ENCODE peak calls at places on chromosomes 16 and 17, in seven cellular contexts. One of them, this sample, is unnamed.

GRCh38 chr16:21717608-21718007 is 53.8 kb downstream of the OTOA start:
- ATAC-seq in RWPE2: no peak
- ATAC-seq in activated CD4-positive, alpha-beta T cell treated with anti-CD3 and anti-CD28 coated beads for 36 hours: no peak
- ATAC-seq in activated naive CD8-positive, alpha-beta T cell treated with anti-CD3 and anti-CD28 coated beads, Interleukin-2, amount 50 U/mL, for 24 hours: no peak
- ATAC-seq in heart right ventricle: no peak
- ATAC-seq in Right ventricle myocardium inferior: no peak
- ATAC-seq in gastrocnemius medialis: no peak
- ATAC-seq in this sample: no peak

GRCh38 chr16:31194898-31195297 is 7.7 kb downstream of the PYCARD start:
- ATAC-seq in heart right ventricle: no peak
- ATAC-seq in activated naive CD8-positive, alpha-beta T cell treated with anti-CD3 and anti-CD28 coated beads, Interleukin-2, amount 50 U/mL, for 24 hours: no peak
- ATAC-seq in RWPE2: no peak
- ATAC-seq in activated CD4-positive, alpha-beta T cell treated with anti-CD3 and anti-CD28 coated beads for 36 hours: peak; percentile 24
- ATAC-seq in gastrocnemius medialis: no peak
- ATAC-seq in Right ventricle myocardium inferior: no peak
- ATAC-seq in this sample: peak; percentile 92

GRCh38 chr17:69375229-69375628 is 39.3 kb upstream of the MAP2K6 start:
- ATAC-seq in activated naive CD8-positive, alpha-beta T cell treated with anti-CD3 and anti-CD28 coated beads, Interleukin-2, amount 50 U/mL, for 24 hours: no peak
- ATAC-seq in RWPE2: no peak
- ATAC-seq in Right ventricle myocardium inferior: no peak
- ATAC-seq in gastrocnemius medialis: no peak
- ATAC-seq in activated CD4-positive, alpha-beta T cell treated with anti-CD3 and anti-CD28 coated beads for 36 hours: no peak
- ATAC-seq in heart right ventricle: no peak
- ATAC-seq in this sample: no peak

GRCh38 chr17:79803997-79804855 is 7.3 kb upstream of the CBX8 start:
- ATAC-seq in Right ventricle myocardium inferior: no peak
- ATAC-seq in RWPE2: no peak
- ATAC-seq in heart right ventricle: no peak
- ATAC-seq in gastrocnemius medialis: no peak
- ATAC-seq in activated naive CD8-positive, alpha-beta T cell treated with anti-CD3 and anti-CD28 coated beads, Interleukin-2, amount 50 U/mL, for 24 hours: peak; percentile 88
- ATAC-seq in activated CD4-positive, alpha-beta T cell treated with anti-CD3 and anti-CD28 coated beads for 36 hours: peak; percentile 82
- ATAC-seq in this sample: peak; percentile 94

GRCh38 chr17:83129676-83130075 is 50.3 kb downstream of the METRNL start:
- ATAC-seq in Right ventricle myocardium inferior: no peak
- ATAC-seq in RWPE2: no peak
- ATAC-seq in heart right ventricle: no peak
- ATAC-seq in gastrocnemius medialis: no peak
- ATAC-seq in activated CD4-positive, alpha-beta T cell treated with anti-CD3 and anti-CD28 coated beads for 36 hours: no peak
- ATAC-seq in activated naive CD8-positive, alpha-beta T cell treated with anti-CD3 and anti-CD28 coated beads, Interleukin-2, amount 50 U/mL, for 24 hours: no peak
- ATAC-seq in this sample: no peak

GRCh38 chr16:77555781-77556180 is 120.9 kb upstream of the ADAMTS18 start:
- ATAC-seq in activated CD4-positive, alpha-beta T cell treated with anti-CD3 and anti-CD28 coated beads for 36 hours: no peak
- ATAC-seq in RWPE2: no peak
- ATAC-seq in activated naive CD8-positive, alpha-beta T cell treated with anti-CD3 and anti-CD28 coated beads, Interleukin-2, amount 50 U/mL, for 24 hours: no peak
- ATAC-seq in Right ventricle myocardium inferior: no peak
- ATAC-seq in gastrocnemius medialis: no peak
- ATAC-seq in heart right ventricle: no peak
- ATAC-seq in this sample: no peak

GRCh38 chr17:45263477-45263860 is 1.6 kb upstream of the SPATA32 start:
- ATAC-seq in gastrocnemius medialis: peak; percentile 40
- ATAC-seq in heart right ventricle: peak; percentile 0
- ATAC-seq in activated CD4-positive, alpha-beta T cell treated with anti-CD3 and anti-CD28 coated beads for 36 hours: no peak
- ATAC-seq in activated naive CD8-positive, alpha-beta T cell treated with anti-CD3 and anti-CD28 coated beads, Interleukin-2, amount 50 U/mL, for 24 hours: no peak
- ATAC-seq in RWPE2: no peak
- ATAC-seq in Right ventricle myocardium inferior: peak; percentile 11
- ATAC-seq in this sample: no peak

GRCh38 chr16:27169511-27170071 is 33.7 kb upstream of the KDM8 start:
- ATAC-seq in gastrocnemius medialis: no peak
- ATAC-seq in activated CD4-positive, alpha-beta T cell treated with anti-CD3 and anti-CD28 coated beads for 36 hours: peak; percentile 92
- ATAC-seq in Right ventricle myocardium inferior: no peak
- ATAC-seq in RWPE2: peak; percentile 85
- ATAC-seq in activated naive CD8-positive, alpha-beta T cell treated with anti-CD3 and anti-CD28 coated beads, Interleukin-2, amount 50 U/mL, for 24 hours: peak; percentile 94
- ATAC-seq in heart right ventricle: peak; percentile 55
- ATAC-seq in this sample: peak; percentile 93

GRCh38 chr17:59372138-59372751 is 40.8 kb downstream of the YPEL2 start:
- ATAC-seq in RWPE2: no peak
- ATAC-seq in gastrocnemius medialis: peak; percentile 64
- ATAC-seq in activated naive CD8-positive, alpha-beta T cell treated with anti-CD3 and anti-CD28 coated beads, Interleukin-2, amount 50 U/mL, for 24 hours: peak; percentile 75
- ATAC-seq in activated CD4-positive, alpha-beta T cell treated with anti-CD3 and anti-CD28 coated beads for 36 hours: peak; percentile 54
- ATAC-seq in Right ventricle myocardium inferior: peak; percentile 64
- ATAC-seq in heart right ventricle: peak; percentile 75
- ATAC-seq in this sample: peak; percentile 63

GRCh38 chr17:73390851-73391250 is 79.0 kb upstream of the CDC42EP4 start:
- ATAC-seq in gastrocnemius medialis: no peak
- ATAC-seq in heart right ventricle: no peak
- ATAC-seq in activated naive CD8-positive, alpha-beta T cell treated with anti-CD3 and anti-CD28 coated beads, Interleukin-2, amount 50 U/mL, for 24 hours: no peak
- ATAC-seq in Right ventricle myocardium inferior: no peak
- ATAC-seq in RWPE2: no peak
- ATAC-seq in activated CD4-positive, alpha-beta T cell treated with anti-CD3 and anti-CD28 coated beads for 36 hours: no peak
- ATAC-seq in this sample: no peak

GRCh38 chr16:89004209-89004831 is 27.3 kb upstream of the CBFA2T3 start:
- ATAC-seq in Right ventricle myocardium inferior: peak; percentile 83
- ATAC-seq in activated CD4-positive, alpha-beta T cell treated with anti-CD3 and anti-CD28 coated beads for 36 hours: no peak
- ATAC-seq in heart right ventricle: peak; percentile 88
- ATAC-seq in gastrocnemius medialis: no peak
- ATAC-seq in RWPE2: no peak
- ATAC-seq in activated naive CD8-positive, alpha-beta T cell treated with anti-CD3 and anti-CD28 coated beads, Interleukin-2, amount 50 U/mL, for 24 hours: peak; percentile 29
- ATAC-seq in this sample: no peak

GRCh38 chr16:83996481-83997252 is 28.6 kb downstream of the NECAB2 start:
- ATAC-seq in gastrocnemius medialis: no peak
- ATAC-seq in activated CD4-positive, alpha-beta T cell treated with anti-CD3 and anti-CD28 coated beads for 36 hours: no peak
- ATAC-seq in Right ventricle myocardium inferior: no peak
- ATAC-seq in RWPE2: no peak
- ATAC-seq in heart right ventricle: no peak
- ATAC-seq in activated naive CD8-positive, alpha-beta T cell treated with anti-CD3 and anti-CD28 coated beads, Interleukin-2, amount 50 U/mL, for 24 hours: no peak
- ATAC-seq in this sample: no peak

GRCh38 chr17:49076575-49077384 is 55.8 kb upstream of the B4GALNT2 start:
- ATAC-seq in gastrocnemius medialis: no peak
- ATAC-seq in RWPE2: peak; percentile 38
- ATAC-seq in heart right ventricle: no peak
- ATAC-seq in activated CD4-positive, alpha-beta T cell treated with anti-CD3 and anti-CD28 coated beads for 36 hours: no peak
- ATAC-seq in Right ventricle myocardium inferior: no peak
- ATAC-seq in activated naive CD8-positive, alpha-beta T cell treated with anti-CD3 and anti-CD28 coated beads, Interleukin-2, amount 50 U/mL, for 24 hours: no peak
- ATAC-seq in this sample: no peak

GRCh38 chr17:61179316-61179715 is 220.3 kb upstream of the TBX2 start:
- ATAC-seq in RWPE2: no peak
- ATAC-seq in Right ventricle myocardium inferior: no peak
- ATAC-seq in heart right ventricle: no peak
- ATAC-seq in activated CD4-positive, alpha-beta T cell treated with anti-CD3 and anti-CD28 coated beads for 36 hours: no peak
- ATAC-seq in activated naive CD8-positive, alpha-beta T cell treated with anti-CD3 and anti-CD28 coated beads, Interleukin-2, amount 50 U/mL, for 24 hours: no peak
- ATAC-seq in gastrocnemius medialis: no peak
- ATAC-seq in this sample: no peak

GRCh38 chr16:87271256-87271655 is 45.9 kb downstream of the C16orf95 start:
- ATAC-seq in heart right ventricle: no peak
- ATAC-seq in gastrocnemius medialis: no peak
- ATAC-seq in Right ventricle myocardium inferior: no peak
- ATAC-seq in activated naive CD8-positive, alpha-beta T cell treated with anti-CD3 and anti-CD28 coated beads, Interleukin-2, amount 50 U/mL, for 24 hours: no peak
- ATAC-seq in activated CD4-positive, alpha-beta T cell treated with anti-CD3 and anti-CD28 coated beads for 36 hours: no peak
- ATAC-seq in RWPE2: no peak
- ATAC-seq in this sample: no peak

GRCh38 chr17:10620823-10621222 is 36.3 kb downstream of the MYH3 start:
- ATAC-seq in activated naive CD8-positive, alpha-beta T cell treated with anti-CD3 and anti-CD28 coated beads, Interleukin-2, amount 50 U/mL, for 24 hours: no peak
- ATAC-seq in activated CD4-positive, alpha-beta T cell treated with anti-CD3 and anti-CD28 coated beads for 36 hours: no peak
- ATAC-seq in heart right ventricle: no peak
- ATAC-seq in Right ventricle myocardium inferior: no peak
- ATAC-seq in gastrocnemius medialis: no peak
- ATAC-seq in RWPE2: no peak
- ATAC-seq in this sample: no peak

GRCh38 chr17:39261286-39261685 is 35.5 kb upstream of the STAC2 start:
- ATAC-seq in heart right ventricle: no peak
- ATAC-seq in Right ventricle myocardium inferior: no peak
- ATAC-seq in activated CD4-positive, alpha-beta T cell treated with anti-CD3 and anti-CD28 coated beads for 36 hours: peak; percentile 58
- ATAC-seq in gastrocnemius medialis: no peak
- ATAC-seq in activated naive CD8-positive, alpha-beta T cell treated with anti-CD3 and anti-CD28 coated beads, Interleukin-2, amount 50 U/mL, for 24 hours: no peak
- ATAC-seq in RWPE2: no peak
- ATAC-seq in this sample: no peak

This sample was measured in activated T-helper 17 cell treated with anti-CD3 and anti-CD28 coated beads, Interleukin-2, amount 50 U/mL, for 72 hours.